ENCODE peak calls at places on chromosomes 7 and 10, in nine cellular contexts. One of them, this sample, is unnamed.

GRCh38 chr10:5618829-5619228 is 47.6 kb downstream of the ASB13 start:
- DNase-seq in fibroblast of the aortic adventitia: peak; percentile 57
- DNase-seq in AG09309: no peak
- DNase-seq in WERI-Rb-1: no peak
- DNase-seq in AG10803: peak; percentile 55
- DNase-seq in mammary epithelial cell: no peak
- DNase-seq in colonic mucosa: no peak
- DNase-seq in PC-9: no peak
- DNase-seq in CD4-positive, alpha-beta T cell: no peak
- DNase-seq in this sample: no peak

GRCh38 chr7:80453699-80454340 is 58.0 kb downstream of the GNAT3 start:
- DNase-seq in CD4-positive, alpha-beta T cell: no peak
- DNase-seq in WERI-Rb-1: no peak
- DNase-seq in fibroblast of the aortic adventitia: peak; percentile 61
- DNase-seq in mammary epithelial cell: no peak
- DNase-seq in colonic mucosa: no peak
- DNase-seq in PC-9: no peak
- DNase-seq in AG10803: peak; percentile 20
- DNase-seq in AG09309: no peak
- DNase-seq in this sample: no peak

GRCh38 chr10:96720422-96721206 is at the start of gene PIK3AP1:
- DNase-seq in colonic mucosa: peak; percentile 72
- DNase-seq in PC-9: no peak
- DNase-seq in CD4-positive, alpha-beta T cell: peak; percentile 22
- DNase-seq in fibroblast of the aortic adventitia: no peak
- DNase-seq in mammary epithelial cell: no peak
- DNase-seq in WERI-Rb-1: peak; percentile 94
- DNase-seq in AG10803: no peak
- DNase-seq in AG09309: no peak
- DNase-seq in this sample: peak; percentile 43

GRCh38 chr7:20352573-20353304 is 22.0 kb downstream of the ITGB8 start:
- DNase-seq in mammary epithelial cell: peak; percentile 99
- DNase-seq in colonic mucosa: no peak
- DNase-seq in fibroblast of the aortic adventitia: peak; percentile 75
- DNase-seq in PC-9: peak; percentile 100
- DNase-seq in AG09309: no peak
- DNase-seq in WERI-Rb-1: no peak
- DNase-seq in AG10803: peak; percentile 88
- DNase-seq in CD4-positive, alpha-beta T cell: no peak
- DNase-seq in this sample: no peak

GRCh38 chr10:130561681-130562080 is 425.5 kb downstream of the GLRX3 start:
- DNase-seq in colonic mucosa: no peak
- DNase-seq in CD4-positive, alpha-beta T cell: no peak
- DNase-seq in AG09309: no peak
- DNase-seq in WERI-Rb-1: no peak
- DNase-seq in AG10803: no peak
- DNase-seq in mammary epithelial cell: no peak
- DNase-seq in PC-9: no peak
- DNase-seq in fibroblast of the aortic adventitia: no peak
- DNase-seq in this sample: no peak

GRCh38 chr10:133200621-133201031 is 29.4 kb upstream of the UTF1 start:
- DNase-seq in AG10803: no peak
- DNase-seq in fibroblast of the aortic adventitia: no peak
- DNase-seq in mammary epithelial cell: no peak
- DNase-seq in PC-9: no peak
- DNase-seq in WERI-Rb-1: no peak
- DNase-seq in colonic mucosa: no peak
- DNase-seq in CD4-positive, alpha-beta T cell: no peak
- DNase-seq in AG09309: no peak
- DNase-seq in this sample: peak; percentile 8

GRCh38 chr7:153401795-153402720 is 642.5 kb downstream of the ACTR3B start:
- DNase-seq in AG09309: no peak
- DNase-seq in CD4-positive, alpha-beta T cell: no peak
- DNase-seq in AG10803: no peak
- DNase-seq in PC-9: no peak
- DNase-seq in mammary epithelial cell: no peak
- DNase-seq in fibroblast of the aortic adventitia: no peak
- DNase-seq in WERI-Rb-1: no peak
- DNase-seq in colonic mucosa: no peak
- DNase-seq in this sample: no peak

GRCh38 chr7:134703781-134704180 is 57.1 kb downstream of the BPGM start:
- DNase-seq in fibroblast of the aortic adventitia: no peak
- DNase-seq in CD4-positive, alpha-beta T cell: no peak
- DNase-seq in PC-9: no peak
- DNase-seq in AG10803: no peak
- DNase-seq in colonic mucosa: no peak
- DNase-seq in WERI-Rb-1: no peak
- DNase-seq in mammary epithelial cell: no peak
- DNase-seq in AG09309: no peak
- DNase-seq in this sample: no peak

GRCh38 chr7:100836812-100837098 is 9.4 kb upstream of the EPHB4 start:
- DNase-seq in CD4-positive, alpha-beta T cell: no peak
- DNase-seq in colonic mucosa: no peak
- DNase-seq in fibroblast of the aortic adventitia: no peak
- DNase-seq in mammary epithelial cell: no peak
- DNase-seq in PC-9: no peak
- DNase-seq in AG09309: no peak
- DNase-seq in AG10803: no peak
- DNase-seq in WERI-Rb-1: no peak
- DNase-seq in this sample: no peak

GRCh38 chr7:69696686-69697685 is 98.7 kb downstream of the AUTS2 start:
- DNase-seq in WERI-Rb-1: no peak
- DNase-seq in mammary epithelial cell: no peak
- DNase-seq in colonic mucosa: no peak
- DNase-seq in AG09309: no peak
- DNase-seq in AG10803: peak; percentile 56
- DNase-seq in CD4-positive, alpha-beta T cell: no peak
- DNase-seq in PC-9: no peak
- DNase-seq in fibroblast of the aortic adventitia: no peak
- DNase-seq in this sample: no peak

GRCh38 chr10:112221545-112221944 is 38.0 kb upstream of the GPAM start:
- DNase-seq in AG09309: no peak
- DNase-seq in mammary epithelial cell: peak; percentile 40
- DNase-seq in PC-9: no peak
- DNase-seq in AG10803: peak; percentile 34
- DNase-seq in fibroblast of the aortic adventitia: peak; percentile 35
- DNase-seq in colonic mucosa: no peak
- DNase-seq in WERI-Rb-1: no peak
- DNase-seq in CD4-positive, alpha-beta T cell: no peak
- DNase-seq in this sample: no peak

GRCh38 chr10:71761105-71761511 is 12.2 kb downstream of the VSIR start:
- DNase-seq in colonic mucosa: no peak
- DNase-seq in mammary epithelial cell: peak; percentile 82
- DNase-seq in AG09309: no peak
- DNase-seq in WERI-Rb-1: no peak
- DNase-seq in CD4-positive, alpha-beta T cell: no peak
- DNase-seq in fibroblast of the aortic adventitia: no peak
- DNase-seq in PC-9: no peak
- DNase-seq in AG10803: no peak
- DNase-seq in this sample: no peak

GRCh38 chr7:22572292-22572691 is 72.3 kb upstream of the STEAP1B start:
- DNase-seq in PC-9: peak; percentile 92
- DNase-seq in CD4-positive, alpha-beta T cell: no peak
- DNase-seq in AG09309: peak; percentile 80
- DNase-seq in AG10803: peak; percentile 90
- DNase-seq in WERI-Rb-1: no peak
- DNase-seq in colonic mucosa: no peak
- DNase-seq in fibroblast of the aortic adventitia: peak; percentile 60
- DNase-seq in mammary epithelial cell: peak; percentile 52
- DNase-seq in this sample: no peak

GRCh38 chr7:29989257-29989995 is at the start of gene SCRN1:
- DNase-seq in CD4-positive, alpha-beta T cell: no peak
- DNase-seq in AG10803: peak; percentile 32
- DNase-seq in PC-9: no peak
- DNase-seq in colonic mucosa: peak; percentile 43
- DNase-seq in AG09309: no peak
- DNase-seq in fibroblast of the aortic adventitia: peak; percentile 15
- DNase-seq in WERI-Rb-1: peak; percentile 76
- DNase-seq in mammary epithelial cell: peak; percentile 42
- DNase-seq in this sample: peak; percentile 49

GRCh38 chr7:92622680-92623079 is 32.5 kb upstream of the FAM133B start:
- DNase-seq in colonic mucosa: no peak
- DNase-seq in AG09309: no peak
- DNase-seq in fibroblast of the aortic adventitia: no peak
- DNase-seq in mammary epithelial cell: no peak
- DNase-seq in CD4-positive, alpha-beta T cell: no peak
- DNase-seq in AG10803: no peak
- DNase-seq in WERI-Rb-1: no peak
- DNase-seq in PC-9: no peak
- DNase-seq in this sample: no peak

GRCh38 chr10:29791773-29792172 is 157.0 kb upstream of the SVIL start:
- DNase-seq in PC-9: no peak
- DNase-seq in mammary epithelial cell: no peak
- DNase-seq in fibroblast of the aortic adventitia: no peak
- DNase-seq in AG10803: no peak
- DNase-seq in WERI-Rb-1: no peak
- DNase-seq in CD4-positive, alpha-beta T cell: no peak
- DNase-seq in AG09309: no peak
- DNase-seq in colonic mucosa: no peak
- DNase-seq in this sample: no peak

GRCh38 chr7:112137141-112138101 is 68.8 kb downstream of the DOCK4 start:
- DNase-seq in mammary epithelial cell: no peak
- DNase-seq in AG09309: no peak
- DNase-seq in PC-9: no peak
- DNase-seq in fibroblast of the aortic adventitia: no peak
- DNase-seq in WERI-Rb-1: no peak
- DNase-seq in AG10803: no peak
- DNase-seq in colonic mucosa: no peak
- DNase-seq in CD4-positive, alpha-beta T cell: no peak
- DNase-seq in this sample: no peak

GRCh38 chr7:127347567-127348246 is 44.8 kb downstream of the ZNF800 start:
- DNase-seq in WERI-Rb-1: peak; percentile 71
- DNase-seq in mammary epithelial cell: peak; percentile 51
- DNase-seq in AG10803: peak; percentile 60
- DNase-seq in colonic mucosa: peak; percentile 63
- DNase-seq in CD4-positive, alpha-beta T cell: peak; percentile 65
- DNase-seq in PC-9: no peak
- DNase-seq in fibroblast of the aortic adventitia: peak; percentile 43
- DNase-seq in AG09309: no peak
- DNase-seq in this sample: peak; percentile 79

GRCh38 chr10:93126484-93127052 is 52.9 kb downstream of the CYP26A1 start:
- DNase-seq in PC-9: no peak
- DNase-seq in AG09309: no peak
- DNase-seq in WERI-Rb-1: no peak
- DNase-seq in fibroblast of the aortic adventitia: no peak
- DNase-seq in AG10803: no peak
- DNase-seq in colonic mucosa: no peak
- DNase-seq in mammary epithelial cell: no peak
- DNase-seq in CD4-positive, alpha-beta T cell: no peak
- DNase-seq in this sample: no peak
- TF ChIP-seq CTCF in PC-9: peak; percentile 63
- TF ChIP-seq CTCF in AG09309: peak; percentile 36
- TF ChIP-seq CTCF in WERI-Rb-1: peak; percentile 74
- TF ChIP-seq CTCF in fibroblast of the aortic adventitia: peak; percentile 35
- TF ChIP-seq CTCF in AG10803: peak; percentile 36
- TF ChIP-seq CTCF in colonic mucosa: peak; percentile 20
- TF ChIP-seq CTCF in mammary epithelial cell: peak; percentile 56
- TF ChIP-seq CTCF in CD4-positive, alpha-beta T cell: no peak
- TF ChIP-seq CTCF in this sample: no peak

GRCh38 chr7:93877742-93878141 is 12.8 kb downstream of the TFPI2 start:
- DNase-seq in WERI-Rb-1: no peak
- DNase-seq in PC-9: no peak
- DNase-seq in AG10803: no peak
- DNase-seq in mammary epithelial cell: no peak
- DNase-seq in CD4-positive, alpha-beta T cell: no peak
- DNase-seq in AG09309: no peak
- DNase-seq in colonic mucosa: no peak
- DNase-seq in fibroblast of the aortic adventitia: peak; percentile 13
- DNase-seq in this sample: no peak
- TF ChIP-seq CTCF in WERI-Rb-1: no peak
- TF ChIP-seq CTCF in PC-9: no peak
- TF ChIP-seq CTCF in AG10803: no peak
- TF ChIP-seq CTCF in mammary epithelial cell: no peak
- TF ChIP-seq CTCF in CD4-positive, alpha-beta T cell: no peak
- TF ChIP-seq CTCF in AG09309: no peak
- TF ChIP-seq CTCF in colonic mucosa: no peak
- TF ChIP-seq CTCF in fibroblast of the aortic adventitia: no peak
- TF ChIP-seq CTCF in this sample: no peak

GRCh38 chr10:82621680-82622079 is 746.7 kb downstream of the NRG3 start:
- DNase-seq in WERI-Rb-1: no peak
- DNase-seq in PC-9: no peak
- DNase-seq in mammary epithelial cell: no peak
- DNase-seq in colonic mucosa: no peak
- DNase-seq in AG09309: no peak
- DNase-seq in CD4-positive, alpha-beta T cell: no peak
- DNase-seq in fibroblast of the aortic adventitia: no peak
- DNase-seq in AG10803: no peak
- DNase-seq in this sample: no peak
- TF ChIP-seq CTCF in WERI-Rb-1: no peak
- TF ChIP-seq CTCF in PC-9: no peak
- TF ChIP-seq CTCF in mammary epithelial cell: no peak
- TF ChIP-seq CTCF in colonic mucosa: no peak
- TF ChIP-seq CTCF in AG09309: no peak
- TF ChIP-seq CTCF in CD4-positive, alpha-beta T cell: no peak
- TF ChIP-seq CTCF in fibroblast of the aortic adventitia: no peak
- TF ChIP-seq CTCF in AG10803: no peak
- TF ChIP-seq CTCF in this sample: no peak

GRCh38 chr10:60042959-60043358 is 136.6 kb upstream of the CCDC6 start:
- DNase-seq in mammary epithelial cell: no peak
- DNase-seq in AG09309: no peak
- DNase-seq in WERI-Rb-1: no peak
- DNase-seq in colonic mucosa: no peak
- DNase-seq in fibroblast of the aortic adventitia: no peak
- DNase-seq in AG10803: no peak
- DNase-seq in CD4-positive, alpha-beta T cell: no peak
- DNase-seq in PC-9: no peak
- DNase-seq in this sample: no peak

GRCh38 chr10:60042262-60042661 is 135.9 kb upstream of the CCDC6 start:
- DNase-seq in AG09309: no peak
- DNase-seq in CD4-positive, alpha-beta T cell: no peak
- DNase-seq in WERI-Rb-1: no peak
- DNase-seq in AG10803: no peak
- DNase-seq in mammary epithelial cell: no peak
- DNase-seq in fibroblast of the aortic adventitia: no peak
- DNase-seq in PC-9: no peak
- DNase-seq in colonic mucosa: no peak
- DNase-seq in this sample: no peak

GRCh38 chr10:60044221-60044620 is 137.9 kb upstream of the CCDC6 start:
- DNase-seq in PC-9: no peak
- DNase-seq in AG10803: peak; percentile 91
- DNase-seq in CD4-positive, alpha-beta T cell: no peak
- DNase-seq in AG09309: peak; percentile 45
- DNase-seq in fibroblast of the aortic adventitia: peak; percentile 65
- DNase-seq in mammary epithelial cell: no peak
- DNase-seq in WERI-Rb-1: no peak
- DNase-seq in colonic mucosa: no peak
- DNase-seq in this sample: no peak

GRCh38 chr10:60043561-60043960 is 137.2 kb upstream of the CCDC6 start:
- DNase-seq in WERI-Rb-1: no peak
- DNase-seq in AG10803: no peak
- DNase-seq in CD4-positive, alpha-beta T cell: no peak
- DNase-seq in AG09309: no peak
- DNase-seq in colonic mucosa: peak; percentile 67
- DNase-seq in PC-9: no peak
- DNase-seq in fibroblast of the aortic adventitia: no peak
- DNase-seq in mammary epithelial cell: no peak
- DNase-seq in this sample: no peak

DNA sequence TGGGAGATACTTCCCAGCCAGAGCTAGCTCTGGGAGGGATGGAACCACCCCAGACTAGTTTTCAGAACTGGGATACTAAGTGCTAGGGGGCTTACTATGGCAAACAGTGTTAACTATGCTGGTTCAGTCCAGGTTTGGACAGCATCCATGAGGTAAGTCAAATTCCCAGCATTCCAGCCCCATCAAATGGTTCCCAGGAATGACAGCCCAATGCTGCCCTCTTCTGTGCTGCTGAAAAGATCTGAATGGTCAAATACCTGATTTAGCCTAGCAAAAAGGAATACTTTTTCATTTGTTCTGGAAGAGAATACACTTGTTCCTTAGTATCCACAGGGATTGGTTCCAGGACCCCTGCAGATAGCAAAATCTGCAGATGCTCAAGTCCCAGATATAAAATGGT is 141.8 kb upstream of the CCDC6 start:
- DNase-seq in PC-9: peak; percentile 51
- DNase-seq in CD4-positive, alpha-beta T cell: no peak
- DNase-seq in fibroblast of the aortic adventitia: peak; percentile 58
- DNase-seq in AG09309: no peak
- DNase-seq in colonic mucosa: peak; percentile 46
- DNase-seq in mammary epithelial cell: peak; percentile 18
- DNase-seq in WERI-Rb-1: peak; percentile 22
- DNase-seq in AG10803: peak; percentile 45
- DNase-seq in this sample: no peak
- TF ChIP-seq CTCF in PC-9: peak; percentile 78
- TF ChIP-seq CTCF in CD4-positive, alpha-beta T cell: no peak
- TF ChIP-seq CTCF in fibroblast of the aortic adventitia: peak; percentile 36
- TF ChIP-seq CTCF in AG09309: peak; percentile 37
- TF ChIP-seq CTCF in colonic mucosa: peak; percentile 25
- TF ChIP-seq CTCF in mammary epithelial cell: peak; percentile 39
- TF ChIP-seq CTCF in WERI-Rb-1: peak; percentile 37
- TF ChIP-seq CTCF in AG10803: peak; percentile 50
- TF ChIP-seq CTCF in this sample: no peak

This sample was measured in mesothelial cell of epicardium.